ENCODE peak calls at places on chromosome X, in four cellular contexts. A, X, L and J are unnamed samples.

GRCh38 chrX:134554291-134554690 is 94.3 kb downstream of the HPRT1 start:
- DNase-seq in A (no peak), X (no peak), L (no peak), J (no peak)

GRCh38 chrX:135327299-135327698 is 18.0 kb downstream of the ETDC start:
- DNase-seq in A (no peak), X (no peak), L (no peak), J (no peak)

GRCh38 chrX:1536712-1537030 is 314 bp downstream of the P2RY8 start:
- DNase-seq in A (no peak), X (no peak), L (no peak), J (no peak)

GRCh38 chrX:26050099-26050498 is 88.0 kb upstream of the MAGEB18 start:
- DNase-seq in A (no peak), X (no peak), L (no peak), J (no peak)

GRCh38 chrX:41634284-41634683 is 54.5 kb upstream of the GPR34 start:
- DNase-seq in A (no peak), X (peak; percentile 75), L (no peak), J (no peak)

GRCh38 chrX:65871671-65872311 is 168.1 kb downstream of the VSIG4 start:
- DNase-seq in A (peak; percentile 3), X (no peak), L (peak; percentile 40), J (peak; percentile 16)

GRCh38 chrX:136725446-136726104 is 55.2 kb downstream of the ARHGEF6 start:
- DNase-seq in A (no peak), X (peak; percentile 73), L (no peak), J (no peak)

GRCh38 chrX:53071604-53072417 is 10.4 kb upstream of the TSPYL2 start:
- DNase-seq in A (peak; percentile 68), X (peak; percentile 88), L (peak; percentile 81), J (peak; percentile 74)

GRCh38 chrX:23888887-23889501 is 18.7 kb downstream of the APOO start:
- DNase-seq in A (no peak), X (no peak), L (no peak), J (no peak)

GRCh38 chrX:96464880-96465558 is 219.6 kb upstream of the DIAPH2 start:
- DNase-seq in A (no peak), X (no peak), L (no peak), J (no peak)

GRCh38 chrX:140980271-140980670 is 22.1 kb upstream of the SPANXB1 start:
- DNase-seq in A (no peak), X (no peak), L (no peak), J (no peak)

GRCh38 chrX:26376037-26376708 is 160.2 kb downstream of the MAGEB5 start:
- DNase-seq in A (no peak), X (no peak), L (no peak), J (no peak)

GRCh38 chrX:138986866-138987265 is 275.3 kb upstream of the FGF13 start:
- DNase-seq in A (no peak), X (no peak), L (no peak), J (no peak)

DNA sequence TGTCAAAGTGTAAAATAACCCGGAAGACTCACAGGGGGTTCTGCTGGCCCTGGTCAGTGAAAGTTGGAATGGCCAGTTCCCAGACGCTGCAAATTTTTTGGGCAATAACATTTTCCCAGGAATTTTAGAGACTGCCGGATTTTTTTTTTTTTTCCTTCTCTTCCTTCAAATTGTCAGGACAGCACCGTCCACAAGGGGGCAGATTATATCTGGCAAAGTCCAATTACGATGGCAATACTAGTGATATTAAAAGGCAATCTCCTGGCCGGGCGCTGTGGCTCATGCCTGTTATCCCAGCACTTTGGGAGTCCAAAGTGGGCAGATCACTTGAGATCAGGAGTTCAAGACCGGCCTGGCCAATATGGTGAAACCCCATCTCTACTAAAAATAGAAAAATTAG is 20.5 kb downstream of the SLC25A5 start:
- DNase-seq in A (peak; percentile 45), X (no peak), L (peak; percentile 49), J (peak; percentile 46)
- TF ChIP-seq CTCF in A (peak; percentile 28), X (peak; percentile 50), L (peak; percentile 62), J (peak; percentile 43)

DNA sequence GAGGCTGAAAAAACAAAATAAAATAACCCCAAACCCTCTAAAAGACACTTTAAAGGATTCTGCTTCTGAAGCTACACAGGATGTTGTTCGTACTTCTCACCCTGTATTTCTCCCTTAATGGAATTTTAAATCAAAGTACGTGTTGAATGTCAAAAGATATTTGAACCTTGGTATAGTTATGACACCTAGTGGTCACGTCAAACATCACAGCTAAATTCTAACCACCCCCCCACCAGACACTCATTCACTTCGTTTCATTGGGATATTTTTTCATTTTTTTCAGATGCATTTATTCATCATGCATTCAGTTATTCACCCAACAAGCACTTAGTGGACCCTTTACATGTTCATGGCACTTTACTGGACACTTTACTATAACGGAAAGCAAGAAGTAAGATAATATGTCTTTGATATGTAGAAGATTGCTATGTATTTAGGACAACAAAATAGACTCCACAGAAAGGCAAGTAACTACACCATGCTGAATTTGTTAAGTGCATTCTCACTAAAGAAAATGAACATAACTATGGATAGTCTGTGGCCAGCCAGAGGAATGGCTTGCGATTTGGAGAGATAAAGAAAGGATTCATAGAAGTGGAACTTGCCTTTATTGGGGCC is 62.5 kb upstream of the GPR174 start:
- DNase-seq in A (peak; percentile 5), X (no peak), L (peak; percentile 31), J (peak; percentile 29)
- TF ChIP-seq CTCF in A (no peak), X (peak; percentile 47), L (peak; percentile 64), J (peak; percentile 47)

GRCh38 chrX:13123857-13124345 is 79.5 kb upstream of the FAM9C start:
- DNase-seq in A (no peak), X (no peak), L (no peak), J (no peak)

GRCh38 chrX:13121020-13121419 is 76.6 kb upstream of the FAM9C start:
- DNase-seq in A (no peak), X (no peak), L (no peak), J (no peak)

GRCh38 chrX:13119386-13119785 is 75.0 kb upstream of the FAM9C start:
- DNase-seq in A (no peak), X (no peak), L (peak; percentile 55), J (no peak)

GRCh38 chrX:13123247-13123856 is 78.9 kb upstream of the FAM9C start:
- DNase-seq in A (no peak), X (no peak), L (no peak), J (no peak)

GRCh38 chrX:13120017-13120416 is 75.6 kb upstream of the FAM9C start:
- DNase-seq in A (no peak), X (peak; percentile 67), L (peak; percentile 9), J (no peak)
- TF ChIP-seq CTCF in A (no peak), X (no peak), L (no peak), J (no peak)

GRCh38 chrX:51803833-51804232 is 60.6 kb downstream of the GSPT2 start:
- DNase-seq in A (no peak), X (no peak), L (no peak), J (no peak)

GRCh38 chrX:51802917-51803688 is 59.9 kb downstream of the GSPT2 start:
- DNase-seq in A (peak; percentile 44), X (no peak), L (peak; percentile 57), J (peak; percentile 36)

DNA sequence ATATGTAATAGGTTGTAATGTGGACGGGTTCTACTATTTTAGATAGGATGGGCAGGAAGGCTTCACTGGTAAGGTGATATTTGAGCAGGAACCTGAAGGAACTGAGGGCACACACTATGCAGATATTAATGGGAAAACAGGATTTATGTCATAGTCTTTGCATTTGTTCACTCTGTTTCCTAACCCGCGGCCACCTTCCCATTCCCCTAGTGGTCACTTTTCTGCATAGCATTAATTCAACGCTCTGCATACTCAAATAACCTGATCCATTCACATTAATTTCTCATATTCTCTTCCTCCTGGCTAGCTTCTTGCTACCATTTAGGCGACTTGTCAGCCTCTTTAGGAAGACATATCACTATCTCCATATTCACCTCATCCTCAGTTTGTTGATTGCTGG is 61.5 kb downstream of the GSPT2 start:
- DNase-seq in A (no peak), X (no peak), L (no peak), J (no peak)
- TF ChIP-seq CTCF in A (no peak), X (no peak), L (peak; percentile 37), J (no peak)

GRCh38 chrX:107748490-107748889 is 27.1 kb downstream of the TSC22D3 start:
- DNase-seq in A (no peak), X (no peak), L (no peak), J (no peak)
- TF ChIP-seq CTCF in A (no peak), X (no peak), L (no peak), J (no peak)

GRCh38 chrX:22392176-22392814 is 119.6 kb downstream of the CBLL2 start:
- DNase-seq in A (no peak), X (no peak), L (no peak), J (no peak)
- TF ChIP-seq CTCF in A (no peak), X (no peak), L (no peak), J (no peak)

DNA sequence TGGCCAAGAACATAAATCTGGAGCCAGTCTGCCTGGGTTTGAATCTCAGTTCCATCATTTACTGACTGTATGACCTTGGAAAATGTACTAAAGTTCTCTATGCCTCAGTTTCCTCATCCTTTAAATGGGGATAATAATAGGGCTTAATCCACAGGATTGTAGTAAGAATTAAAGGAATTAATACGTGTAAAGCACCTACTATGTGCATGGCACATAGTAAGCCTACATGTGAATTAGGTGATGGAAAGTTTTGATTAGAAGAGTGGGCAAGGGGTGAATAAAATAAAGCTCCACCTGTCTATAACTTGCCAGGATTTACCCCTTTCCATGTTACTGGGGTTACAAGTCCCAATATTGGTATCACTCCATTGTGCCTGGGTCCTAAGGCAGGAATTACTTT is 35.8 kb upstream of the IL13RA2 start:
- DNase-seq in A (no peak), X (no peak), L (no peak), J (no peak)
- TF ChIP-seq CTCF in A (no peak), X (no peak), L (no peak), J (no peak)